ENCODE peak calls at places on chromosomes 16 and 17, in seven cellular contexts. C is K562, X is HCT116, K is SK-N-SH, R is H1, T is HepG2, A is GM12878. S is an unnamed sample.

GRCh38 chr17:79182176-79183160 is 107.8 kb downstream of the ENGASE start:
- DNase-seq in C (no peak), X (no peak), K (no peak), R (no peak), T (no peak), A (no peak), S (no peak)

GRCh38 chr17:17769869-17770361 is 66.9 kb downstream of the SREBF1 start:
- DNase-seq in C (no peak), X (no peak), K (peak; percentile 77), R (no peak), T (no peak), A (no peak), S (no peak)

GRCh38 chr16:66741131-66741900 is 10.1 kb downstream of the DYNC1LI2 start:
- DNase-seq in C (peak; percentile 54), X (peak; percentile 48), K (peak; percentile 79), R (no peak), T (peak; percentile 20), A (no peak), S (peak; percentile 53)

GRCh38 chr16:12147681-12148479 is 171.3 kb downstream of the SNX29 start:
- DNase-seq in C (no peak), X (no peak), K (no peak), R (peak; percentile 21), T (no peak), A (no peak), S (no peak)

GRCh38 chr17:45852535-45853297 is 8.0 kb downstream of the SPPL2C start:
- DNase-seq in C (peak; percentile 70), X (peak; percentile 60), K (peak; percentile 84), R (peak; percentile 13), T (peak; percentile 62), A (no peak), S (peak; percentile 78)

GRCh38 chr16:57846078-57846697 is 43.9 kb upstream of the KIFC3 start:
- DNase-seq in C (no peak), X (no peak), K (no peak), R (peak; percentile 73), T (no peak), A (no peak), S (peak; percentile 67)

GRCh38 chr17:539048-539447 is 175.6 kb downstream of the VPS53 start:
- DNase-seq in C (no peak), X (no peak), K (no peak), R (no peak), T (no peak), A (no peak), S (no peak)

GRCh38 chr17:49465352-49465751 is 29.7 kb upstream of the NGFR start:
- DNase-seq in C (no peak), X (no peak), K (no peak), R (no peak), T (no peak), A (no peak), S (no peak)

GRCh38 chr17:38761612-38762011 is 9.1 kb downstream of the PSMB3 start:
- DNase-seq in C (peak; percentile 46), X (peak; percentile 34), K (peak; percentile 50), R (no peak), T (peak; percentile 54), A (no peak), S (peak; percentile 58)

GRCh38 chr17:66459811-66460270 is 157.4 kb downstream of the PRKCA start:
- DNase-seq in C (no peak), X (peak; percentile 77), K (no peak), R (no peak), T (peak; percentile 95), A (no peak), S (no peak)

GRCh38 chr17:57356722-57357391 is 100.5 kb downstream of the MSI2 start:
- DNase-seq in C (no peak), X (no peak), K (no peak), R (no peak), T (no peak), A (no peak), S (no peak)

GRCh38 chr17:70869402-70870085 is 700.2 kb downstream of the KCNJ2 start:
- DNase-seq in C (no peak), X (no peak), K (no peak), R (no peak), T (no peak), A (no peak), S (no peak)

GRCh38 chr16:143047-143446 is 4.6 kb upstream of the NPRL3 start:
- DNase-seq in C (peak; percentile 89), X (no peak), K (no peak), R (no peak), T (no peak), A (no peak), S (no peak)

GRCh38 chr17:57866723-57867122 is 16.9 kb upstream of the MRPS23 start:
- DNase-seq in C (no peak), X (no peak), K (no peak), R (no peak), T (no peak), A (no peak), S (no peak)

GRCh38 chr17:382644-383533 is 30.3 kb upstream of the RPH3AL start:
- DNase-seq in C (no peak), X (no peak), K (peak; percentile 73), R (no peak), T (peak; percentile 65), A (no peak), S (no peak)

GRCh38 chr17:15398736-15399331 is 57.4 kb upstream of the TEKT3 start:
- DNase-seq in C (no peak), X (no peak), K (peak; percentile 52), R (no peak), T (peak; percentile 35), A (no peak), S (no peak)

GRCh38 chr17:45293413-45294211 is 23.2 kb downstream of the MAP3K14 start:
- DNase-seq in C (peak; percentile 39), X (peak; percentile 65), K (no peak), R (no peak), T (peak; percentile 58), A (no peak), S (no peak)

GRCh38 chr17:71975998-71976649 is 144.7 kb upstream of the SOX9 start:
- DNase-seq in C (no peak), X (no peak), K (peak; percentile 38), R (no peak), T (no peak), A (no peak), S (peak; percentile 61)

GRCh38 chr17:43092891-43093290 is 32.3 kb downstream of the BRCA1 start:
- DNase-seq in C (no peak), X (no peak), K (no peak), R (no peak), T (no peak), A (no peak), S (no peak)
- TF ChIP-seq JUND in C (no peak), X (no peak), K (no peak), R (no peak), T (no peak), A (no peak), S (no peak)

GRCh38 chr16:69935278-69935711 is 15.8 kb upstream of the CLEC18A start:
- DNase-seq in C (no peak), X (no peak), K (no peak), R (no peak), T (no peak), A (no peak), S (no peak)
- TF ChIP-seq JUND in C (no peak), X (no peak), K (no peak), R (no peak), T (no peak), A (no peak), S (no peak)

GRCh38 chr16:49516382-49517036 is 142.9 kb downstream of the C16orf78 start:
- DNase-seq in C (no peak), X (no peak), K (no peak), R (no peak), T (no peak), A (no peak), S (no peak)

GRCh38 chr16:49515861-49516260 is 142.3 kb downstream of the C16orf78 start:
- DNase-seq in C (no peak), X (no peak), K (no peak), R (no peak), T (no peak), A (no peak), S (no peak)

GRCh38 chr16:49513040-49513439 is 139.4 kb downstream of the C16orf78 start:
- DNase-seq in C (peak; percentile 61), X (no peak), K (peak; percentile 63), R (no peak), T (no peak), A (no peak), S (no peak)

GRCh38 chr16:49515016-49515415 is 141.4 kb downstream of the C16orf78 start:
- DNase-seq in C (no peak), X (no peak), K (no peak), R (no peak), T (no peak), A (no peak), S (no peak)

GRCh38 chr16:49514391-49514980 is 140.9 kb downstream of the C16orf78 start:
- DNase-seq in C (no peak), X (no peak), K (peak; percentile 62), R (no peak), T (no peak), A (no peak), S (no peak)
- TF ChIP-seq JUND in C (no peak), X (no peak), K (no peak), R (no peak), T (no peak), A (no peak), S (no peak)

GRCh38 chr17:31677036-31677435 is 182.0 kb downstream of the COPRS start:
- DNase-seq in C (no peak), X (no peak), K (no peak), R (no peak), T (no peak), A (no peak), S (no peak)

GRCh38 chr17:31672161-31672819 is 186.8 kb downstream of the COPRS start:
- DNase-seq in C (no peak), X (no peak), K (no peak), R (no peak), T (no peak), A (no peak), S (peak; percentile 38)

GRCh38 chr17:31674717-31675349 is 184.2 kb downstream of the COPRS start:
- DNase-seq in C (no peak), X (no peak), K (no peak), R (no peak), T (no peak), A (no peak), S (no peak)

GRCh38 chr17:31673076-31673475 is 186.0 kb downstream of the COPRS start:
- DNase-seq in C (no peak), X (no peak), K (no peak), R (no peak), T (no peak), A (no peak), S (no peak)

DNA sequence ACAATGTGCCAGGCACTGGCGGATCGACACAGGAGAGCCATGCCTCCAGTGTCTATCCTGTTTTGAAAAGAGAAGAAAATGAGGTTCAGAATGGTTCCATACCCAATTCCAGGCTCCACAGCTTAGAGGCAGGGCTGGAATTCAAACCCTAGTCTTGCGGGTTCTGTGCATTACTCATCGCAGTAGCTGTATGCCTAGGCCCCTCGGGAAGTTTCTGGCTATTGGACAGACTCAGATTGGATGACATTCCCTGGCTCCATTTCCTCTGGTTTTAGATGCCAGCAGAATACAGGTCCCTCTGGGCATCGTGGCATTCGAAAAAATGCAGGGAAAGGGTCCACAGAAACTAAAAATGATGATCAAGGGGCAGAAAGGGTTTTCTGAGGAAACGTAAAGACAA is 184.7 kb downstream of the COPRS start:
- DNase-seq in C (no peak), X (no peak), K (no peak), R (no peak), T (no peak), A (no peak), S (no peak)
- TF ChIP-seq JUND in C (no peak), X (no peak), K (peak; percentile 80), R (no peak), T (no peak), A (no peak), S (no peak)